ENCODE peak calls at places on chromosomes 13 and 19, in five cellular contexts. P, X, O, T and Q are unnamed samples.
A peak's percentile ranks its signal among the peaks of the same experiment; 100 is the strongest.

GRCh38 chr13:32031025-32031814 is at the start of gene FRY:
- DNase-seq in P (peak; percentile 20), X (peak; percentile 87), O (peak; percentile 69), T (peak; percentile 60), Q (peak; percentile 31)

GRCh38 chr13:72652681-72653080 is 74.7 kb downstream of the MZT1 start:
- DNase-seq in P (no peak), X (no peak), O (no peak), T (no peak), Q (no peak)

GRCh38 chr13:84917252-84917878 is 881.9 kb downstream of the SLITRK6 start:
- DNase-seq in P (no peak), X (no peak), O (peak; percentile 11), T (no peak), Q (no peak)

GRCh38 chr19:58033741-58034475 is at the start of gene ZSCAN1:
- DNase-seq in P (peak; percentile 13), X (no peak), O (peak; percentile 21), T (peak; percentile 72), Q (no peak)

GRCh38 chr19:55586976-55587668 is 6.5 kb upstream of the ZNF579 start:
- DNase-seq in P (peak; percentile 86), X (peak; percentile 92), O (peak; percentile 89), T (peak; percentile 90), Q (peak; percentile 86)

GRCh38 chr19:16429759-16430091 is 42.0 kb downstream of the EPS15L1 start:
- DNase-seq in P (no peak), X (no peak), O (no peak), T (no peak), Q (no peak)

GRCh38 chr13:50990540-50991506 is 81.2 kb downstream of the RNASEH2B start:
- DNase-seq in P (no peak), X (no peak), O (peak; percentile 56), T (no peak), Q (no peak)

GRCh38 chr13:113207890-113208423 is 512 bp downstream of the PCID2 start:
- DNase-seq in P (no peak), X (peak; percentile 30), O (peak; percentile 61), T (no peak), Q (no peak)

GRCh38 chr19:13055213-13056051 is 47.2 kb downstream of the LYL1 start:
- DNase-seq in P (no peak), X (no peak), O (peak; percentile 94), T (no peak), Q (no peak)

GRCh38 chr19:5687360-5688198 is 2.5 kb upstream of the RPL36 start:
- DNase-seq in P (no peak), X (no peak), O (no peak), T (no peak), Q (no peak)

GRCh38 chr19:5017235-5017634 is 48.3 kb downstream of the KDM4B start:
- DNase-seq in P (no peak), X (no peak), O (no peak), T (no peak), Q (no peak)

GRCh38 chr13:26600345-26600761 is 42.9 kb downstream of the WASF3 start:
- DNase-seq in P (no peak), X (no peak), O (no peak), T (no peak), Q (no peak)

GRCh38 chr13:44710576-44710975 is 134.4 kb upstream of the TSC22D1 start:
- DNase-seq in P (no peak), X (no peak), O (peak; percentile 88), T (no peak), Q (no peak)

GRCh38 chr13:77779461-77780272 is 82.2 kb downstream of the SLAIN1 start:
- DNase-seq in P (no peak), X (peak; percentile 93), O (peak; percentile 28), T (no peak), Q (no peak)

GRCh38 chr19:29775575-29775900 is 36.3 kb upstream of the CCNE1 start:
- DNase-seq in P (no peak), X (no peak), O (no peak), T (no peak), Q (no peak)

GRCh38 chr19:2048104-2048958 is 2.7 kb downstream of the MKNK2 start:
- DNase-seq in P (no peak), X (no peak), O (no peak), T (no peak), Q (no peak)

GRCh38 chr19:18274776-18275356 is 614 bp upstream of the IQCN start:
- DNase-seq in P (no peak), X (peak; percentile 77), O (peak; percentile 91), T (no peak), Q (no peak)

GRCh38 chr13:92272177-92272576 is 873.8 kb downstream of the GPC5 start:
- DNase-seq in P (no peak), X (no peak), O (no peak), T (no peak), Q (no peak)

GRCh38 chr13:40230833-40231266 is 435.6 kb downstream of the FOXO1 start:
- DNase-seq in P (no peak), X (no peak), O (peak; percentile 6), T (no peak), Q (no peak)

GRCh38 chr19:11265785-11266236 is 3.5 kb upstream of the DOCK6 start:
- DNase-seq in P (no peak), X (no peak), O (no peak), T (no peak), Q (no peak)

GRCh38 chr13:77374786-77375185 is 47.9 kb upstream of the MYCBP2 start:
- DNase-seq in P (no peak), X (peak; percentile 28), O (no peak), T (no peak), Q (no peak)

GRCh38 chr13:39821977-39822376 is 166.5 kb downstream of the COG6 start:
- DNase-seq in P (no peak), X (no peak), O (no peak), T (no peak), Q (no peak)

GRCh38 chr13:52454459-52454824 is 836 bp upstream of the CKAP2 start:
- DNase-seq in P (no peak), X (peak; percentile 52), O (peak; percentile 9), T (no peak), Q (peak; percentile 14)